ENCODE peak calls at places on chromosomes 11 and 22, in five cellular contexts. One of them, this sample, is unnamed.

GRCh38 chr11:43788394-43788793 is 92.2 kb upstream of the ALKBH3 start:
- DNase-seq in spleen: no peak
- DNase-seq in HCT116: no peak
- DNase-seq in body of pancreas: no peak
- DNase-seq in fibroblast of lung: no peak
- DNase-seq in this sample: no peak

GRCh38 chr11:3137486-3138177 is 27.5 kb downstream of the OSBPL5 start:
- DNase-seq in spleen: peak; percentile 77
- DNase-seq in HCT116: no peak
- DNase-seq in body of pancreas: no peak
- DNase-seq in fibroblast of lung: no peak
- DNase-seq in this sample: peak; percentile 82

GRCh38 chr11:68436985-68437926 is 23.3 kb upstream of the PPP6R3 start:
- DNase-seq in spleen: no peak
- DNase-seq in HCT116: no peak
- DNase-seq in body of pancreas: no peak
- DNase-seq in fibroblast of lung: peak; percentile 76
- DNase-seq in this sample: peak; percentile 100

GRCh38 chr22:42185915-42186439 is 55.4 kb upstream of the CYP2D6 start:
- DNase-seq in spleen: no peak
- DNase-seq in HCT116: no peak
- DNase-seq in body of pancreas: no peak
- DNase-seq in fibroblast of lung: no peak
- DNase-seq in this sample: no peak

GRCh38 chr11:61775606-61776554 is 16.5 kb downstream of the TMEM258 start:
- DNase-seq in spleen: no peak
- DNase-seq in HCT116: no peak
- DNase-seq in body of pancreas: no peak
- DNase-seq in fibroblast of lung: no peak
- DNase-seq in this sample: peak; percentile 87

GRCh38 chr11:73185680-73186293 is 32.3 kb upstream of the P2RY2 start:
- DNase-seq in spleen: no peak
- DNase-seq in HCT116: no peak
- DNase-seq in body of pancreas: no peak
- DNase-seq in fibroblast of lung: peak; percentile 81
- DNase-seq in this sample: peak; percentile 95

GRCh38 chr11:132408877-132409276 is 1038.5 kb downstream of the NTM start:
- DNase-seq in spleen: no peak
- DNase-seq in HCT116: no peak
- DNase-seq in body of pancreas: no peak
- DNase-seq in fibroblast of lung: no peak
- DNase-seq in this sample: no peak

GRCh38 chr11:31106963-31107576 is 262.5 kb downstream of the DCDC1 start:
- DNase-seq in spleen: no peak
- DNase-seq in HCT116: peak; percentile 51
- DNase-seq in body of pancreas: peak; percentile 62
- DNase-seq in fibroblast of lung: peak; percentile 4
- DNase-seq in this sample: peak; percentile 53

GRCh38 chr11:45673441-45673840 is 8.0 kb upstream of the CHST1 start:
- DNase-seq in spleen: peak; percentile 41
- DNase-seq in HCT116: no peak
- DNase-seq in body of pancreas: no peak
- DNase-seq in fibroblast of lung: no peak
- DNase-seq in this sample: no peak

GRCh38 chr11:469684-470667 is 19.9 kb downstream of the PTDSS2 start:
- DNase-seq in spleen: peak; percentile 76
- DNase-seq in HCT116: no peak
- DNase-seq in body of pancreas: peak; percentile 41
- DNase-seq in fibroblast of lung: peak; percentile 47
- DNase-seq in this sample: peak; percentile 99

GRCh38 chr11:121539000-121539399 is 86.2 kb upstream of the SORL1-AS1 start:
- DNase-seq in spleen: no peak
- DNase-seq in HCT116: no peak
- DNase-seq in body of pancreas: no peak
- DNase-seq in fibroblast of lung: no peak
- DNase-seq in this sample: no peak

GRCh38 chr11:79049627-79050238 is 391.1 kb downstream of the TENM4 start:
- DNase-seq in spleen: no peak
- DNase-seq in HCT116: no peak
- DNase-seq in body of pancreas: no peak
- DNase-seq in fibroblast of lung: no peak
- DNase-seq in this sample: no peak

GRCh38 chr11:79054636-79055035 is 386.2 kb downstream of the TENM4 start:
- DNase-seq in spleen: no peak
- DNase-seq in HCT116: no peak
- DNase-seq in body of pancreas: no peak
- DNase-seq in fibroblast of lung: peak; percentile 81
- DNase-seq in this sample: no peak

GRCh38 chr11:79055866-79056632 is 384.8 kb downstream of the TENM4 start:
- DNase-seq in spleen: no peak
- DNase-seq in HCT116: no peak
- DNase-seq in body of pancreas: no peak
- DNase-seq in fibroblast of lung: peak; percentile 91
- DNase-seq in this sample: no peak

GRCh38 chr11:79050784-79051183 is 390.0 kb downstream of the TENM4 start:
- DNase-seq in spleen: no peak
- DNase-seq in HCT116: no peak
- DNase-seq in body of pancreas: no peak
- DNase-seq in fibroblast of lung: no peak
- DNase-seq in this sample: no peak

DNA sequence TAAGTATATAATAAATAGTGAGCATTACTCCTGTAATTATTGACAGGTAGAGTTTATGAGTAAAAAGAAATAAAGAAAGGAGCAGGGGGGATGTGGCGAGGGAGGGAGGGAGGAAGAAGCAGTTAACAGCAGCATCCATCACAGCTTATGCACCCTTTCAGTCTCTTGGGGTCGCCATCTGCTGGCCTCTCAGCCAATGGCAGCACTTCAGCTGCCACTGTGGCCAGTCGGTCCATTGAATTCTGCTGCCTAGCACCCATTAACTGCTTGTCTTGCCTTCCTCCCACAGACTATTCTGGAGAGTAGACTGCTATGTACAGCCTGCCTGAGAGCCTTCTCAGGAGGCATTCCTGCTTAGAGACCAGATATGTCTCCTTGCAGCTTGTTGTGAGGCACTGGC is 388.3 kb downstream of the TENM4 start:
- DNase-seq in spleen: no peak
- DNase-seq in HCT116: no peak
- DNase-seq in body of pancreas: no peak
- DNase-seq in fibroblast of lung: peak; percentile 29
- DNase-seq in this sample: no peak
- TF ChIP-seq CTCF in spleen: no peak
- TF ChIP-seq CTCF in HCT116: no peak
- TF ChIP-seq CTCF in body of pancreas: peak; percentile 19
- TF ChIP-seq CTCF in fibroblast of lung: peak; percentile 20
- TF ChIP-seq CTCF in this sample: peak; percentile 20

GRCh38 chr11:9057888-9058287 is 33.5 kb downstream of the SCUBE2 start:
- DNase-seq in spleen: no peak
- DNase-seq in HCT116: no peak
- DNase-seq in body of pancreas: no peak
- DNase-seq in fibroblast of lung: no peak
- DNase-seq in this sample: no peak

GRCh38 chr11:9061807-9062206 is 29.6 kb downstream of the SCUBE2 start:
- DNase-seq in spleen: no peak
- DNase-seq in HCT116: no peak
- DNase-seq in body of pancreas: no peak
- DNase-seq in fibroblast of lung: no peak
- DNase-seq in this sample: no peak

GRCh38 chr11:9057032-9057431 is 34.4 kb downstream of the SCUBE2 start:
- DNase-seq in spleen: no peak
- DNase-seq in HCT116: no peak
- DNase-seq in body of pancreas: no peak
- DNase-seq in fibroblast of lung: no peak
- DNase-seq in this sample: no peak

GRCh38 chr11:9056467-9056866 is 34.9 kb downstream of the SCUBE2 start:
- DNase-seq in spleen: no peak
- DNase-seq in HCT116: no peak
- DNase-seq in body of pancreas: no peak
- DNase-seq in fibroblast of lung: no peak
- DNase-seq in this sample: no peak

DNA sequence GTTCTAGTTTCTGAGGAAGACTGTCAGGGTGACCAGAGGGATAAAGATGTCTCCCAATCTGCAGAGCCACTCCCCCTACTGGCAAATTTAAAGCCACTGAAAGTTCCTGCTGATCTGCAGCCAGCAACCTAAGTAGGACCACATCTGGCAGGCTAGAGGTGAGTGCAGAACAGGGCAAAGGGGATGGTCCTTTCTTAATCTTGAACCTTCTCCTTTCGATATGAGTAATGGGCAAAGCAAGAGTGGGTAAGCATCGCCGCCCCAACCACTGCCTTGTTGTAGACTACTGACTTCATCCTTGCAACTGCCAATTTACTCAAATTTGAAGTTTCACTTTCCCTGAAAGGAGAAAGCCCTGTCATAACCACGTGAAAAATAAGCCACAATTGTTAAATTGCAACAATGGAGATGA is 30.7 kb downstream of the SCUBE2 start:
- DNase-seq in spleen: no peak
- DNase-seq in HCT116: no peak
- DNase-seq in body of pancreas: no peak
- DNase-seq in fibroblast of lung: no peak
- DNase-seq in this sample: no peak
- TF ChIP-seq CTCF in spleen: no peak
- TF ChIP-seq CTCF in HCT116: no peak
- TF ChIP-seq CTCF in body of pancreas: no peak
- TF ChIP-seq CTCF in fibroblast of lung: peak; percentile 21
- TF ChIP-seq CTCF in this sample: peak; percentile 38

GRCh38 chr11:116927163-116927772 is 89.8 kb upstream of the APOA1 start:
- DNase-seq in spleen: no peak
- DNase-seq in HCT116: no peak
- DNase-seq in body of pancreas: no peak
- DNase-seq in fibroblast of lung: no peak
- DNase-seq in this sample: no peak

GRCh38 chr11:116929393-116930090 is 92.1 kb upstream of the APOA1 start:
- DNase-seq in spleen: no peak
- DNase-seq in HCT116: no peak
- DNase-seq in body of pancreas: no peak
- DNase-seq in fibroblast of lung: peak; percentile 46
- DNase-seq in this sample: no peak

GRCh38 chr11:116928845-116929244 is 91.4 kb upstream of the APOA1 start:
- DNase-seq in spleen: no peak
- DNase-seq in HCT116: no peak
- DNase-seq in body of pancreas: no peak
- DNase-seq in fibroblast of lung: no peak
- DNase-seq in this sample: no peak

GRCh38 chr11:116928102-116928777 is 90.8 kb upstream of the APOA1 start:
- DNase-seq in spleen: no peak
- DNase-seq in HCT116: no peak
- DNase-seq in body of pancreas: no peak
- DNase-seq in fibroblast of lung: no peak
- DNase-seq in this sample: no peak

DNA sequence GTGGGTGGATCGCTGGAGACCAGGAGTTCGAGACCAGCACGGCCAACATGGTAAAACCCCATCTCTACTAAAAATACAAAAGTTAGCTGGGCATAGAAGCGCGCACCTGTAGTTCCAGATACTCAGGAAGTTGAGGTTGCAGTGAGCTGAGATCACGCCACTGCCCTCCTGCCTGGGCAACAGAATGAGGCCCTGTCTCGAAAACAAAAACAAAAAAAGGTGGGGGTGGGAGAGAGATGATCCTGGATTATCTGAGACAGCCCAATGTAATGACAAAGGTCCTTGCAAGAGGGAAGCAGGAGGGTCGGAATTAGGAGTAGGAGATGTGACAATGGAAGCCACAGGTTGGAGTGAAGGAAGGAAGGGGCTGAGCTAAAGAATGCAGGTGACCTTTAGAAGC is 87.6 kb upstream of the APOA1 start:
- DNase-seq in spleen: peak; percentile 81
- DNase-seq in HCT116: no peak
- DNase-seq in body of pancreas: no peak
- DNase-seq in fibroblast of lung: no peak
- DNase-seq in this sample: no peak
- TF ChIP-seq CTCF in spleen: no peak
- TF ChIP-seq CTCF in HCT116: no peak
- TF ChIP-seq CTCF in body of pancreas: no peak
- TF ChIP-seq CTCF in fibroblast of lung: no peak
- TF ChIP-seq CTCF in this sample: no peak

GRCh38 chr11:7694953-7695271 is 11.4 kb downstream of the OVCH2 start:
- DNase-seq in spleen: no peak
- DNase-seq in HCT116: no peak
- DNase-seq in body of pancreas: no peak
- DNase-seq in fibroblast of lung: no peak
- DNase-seq in this sample: no peak
- TF ChIP-seq CTCF in spleen: peak; percentile 17
- TF ChIP-seq CTCF in HCT116: no peak
- TF ChIP-seq CTCF in body of pancreas: no peak
- TF ChIP-seq CTCF in fibroblast of lung: no peak
- TF ChIP-seq CTCF in this sample: no peak

GRCh38 chr11:57560146-57560545 is 7.3 kb downstream of the UBE2L6 start:
- DNase-seq in spleen: peak; percentile 59
- DNase-seq in HCT116: no peak
- DNase-seq in body of pancreas: no peak
- DNase-seq in fibroblast of lung: no peak
- DNase-seq in this sample: no peak

GRCh38 chr11:57566035-57566504 is 1.4 kb downstream of the UBE2L6 start:
- DNase-seq in spleen: no peak
- DNase-seq in HCT116: no peak
- DNase-seq in body of pancreas: no peak
- DNase-seq in fibroblast of lung: peak; percentile 45
- DNase-seq in this sample: peak; percentile 88

GRCh38 chr11:57566564-57567209 is 785 bp downstream of the UBE2L6 start:
- DNase-seq in spleen: no peak
- DNase-seq in HCT116: no peak
- DNase-seq in body of pancreas: no peak
- DNase-seq in fibroblast of lung: no peak
- DNase-seq in this sample: no peak

GRCh38 chr11:57567210-57567511 is 311 bp downstream of the UBE2L6 start:
- DNase-seq in spleen: no peak
- DNase-seq in HCT116: no peak
- DNase-seq in body of pancreas: no peak
- DNase-seq in fibroblast of lung: no peak
- DNase-seq in this sample: peak; percentile 84

DNA sequence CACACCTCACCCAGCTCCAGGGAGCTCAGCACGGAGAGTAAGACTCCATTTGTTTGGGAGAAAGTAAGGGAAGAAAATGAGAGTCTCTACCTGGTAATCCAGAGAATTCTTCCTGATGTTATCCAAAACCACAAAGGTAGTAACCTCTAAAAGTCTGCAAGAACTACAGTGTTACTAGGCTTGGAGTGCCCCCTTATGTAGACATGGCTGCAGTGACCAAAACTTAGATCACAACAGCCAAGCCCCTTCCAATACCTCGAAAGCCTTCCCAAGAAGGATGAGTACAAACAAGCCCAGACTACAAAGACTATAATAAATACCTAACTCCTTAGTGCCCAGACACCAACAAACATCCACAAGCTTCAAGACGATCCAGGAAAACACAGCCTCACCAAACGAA is 4.9 kb downstream of the UBE2L6 start:
- DNase-seq in spleen: no peak
- DNase-seq in HCT116: no peak
- DNase-seq in body of pancreas: no peak
- DNase-seq in fibroblast of lung: no peak
- DNase-seq in this sample: no peak
- TF ChIP-seq CTCF in spleen: no peak
- TF ChIP-seq CTCF in HCT116: no peak
- TF ChIP-seq CTCF in body of pancreas: no peak
- TF ChIP-seq CTCF in fibroblast of lung: no peak
- TF ChIP-seq CTCF in this sample: no peak

GRCh38 chr22:46798366-46799057 is 36.1 kb downstream of the TBC1D22A start:
- DNase-seq in spleen: peak; percentile 93
- DNase-seq in HCT116: peak; percentile 29
- DNase-seq in body of pancreas: peak; percentile 81
- DNase-seq in fibroblast of lung: peak; percentile 57
- DNase-seq in this sample: peak; percentile 97
- TF ChIP-seq CTCF in spleen: peak; percentile 94
- TF ChIP-seq CTCF in HCT116: peak; percentile 59
- TF ChIP-seq CTCF in body of pancreas: peak; percentile 86
- TF ChIP-seq CTCF in fibroblast of lung: peak; percentile 96
- TF ChIP-seq CTCF in this sample: peak; percentile 90

This sample was measured in osteoblast.